ENCODE peak calls at places on chromosomes 16 and 17, in nine cellular contexts. F, U, W, L, Y, O, C, I and V are unnamed samples.
A peak's percentile ranks its signal among the peaks of the same experiment; 100 is the strongest.

GRCh38 chr16:80466024-80466986 is 74.5 kb upstream of the DYNLRB2 start:
- DNase-seq in C (peak; percentile 14), F (peak; percentile 63), U (peak; percentile 4), I (peak; percentile 78), L (peak; percentile 53), W (peak; percentile 17), O (peak; percentile 76), Y (peak; percentile 0), V (peak; percentile 68)

GRCh38 chr16:630815-631405 is at the start of gene WFIKKN1:
- DNase-seq in I (peak; percentile 82), F (no peak), L (no peak), U (no peak), Y (no peak), C (no peak), W (no peak), O (peak; percentile 26), V (no peak)

GRCh38 chr16:30518552-30518951 is 7.8 kb downstream of the ZNF768 start:
- DNase-seq in F (no peak), I (no peak), C (no peak), Y (no peak), L (no peak), W (no peak), O (no peak), U (no peak), V (no peak)

GRCh38 chr17:38725066-38725465 is 5.1 kb upstream of the CISD3 start:
- DNase-seq in C (no peak), W (no peak), U (no peak), I (no peak), L (no peak), F (no peak), O (no peak), Y (no peak), V (no peak)

GRCh38 chr17:64520359-64520758 is 13.6 kb downstream of the CEP95 start:
- DNase-seq in F (no peak), Y (no peak), U (no peak), L (no peak), W (no peak), O (no peak), C (no peak), I (no peak), V (no peak)

GRCh38 chr17:29618272-29619065 is 4.2 kb downstream of the CORO6 start:
- DNase-seq in W (no peak), F (no peak), O (no peak), U (no peak), Y (no peak), C (no peak), L (no peak), I (no peak), V (no peak)

GRCh38 chr16:63581560-63581959 is 1540.3 kb downstream of the CDH11 start:
- DNase-seq in I (no peak), O (no peak), C (no peak), W (no peak), U (no peak), L (no peak), Y (no peak), F (no peak), V (no peak)

GRCh38 chr16:72481419-72481818 is 309.5 kb upstream of the PMFBP1 start:
- DNase-seq in U (no peak), W (no peak), O (peak; percentile 10), F (no peak), I (no peak), L (no peak), C (no peak), Y (no peak), V (no peak)

GRCh38 chr16:64654137-64654652 is 467.7 kb downstream of the CDH11 start:
- DNase-seq in F (no peak), I (no peak), W (no peak), L (no peak), U (no peak), O (peak; percentile 25), C (no peak), Y (no peak), V (no peak)

GRCh38 chr16:80298676-80299075 is 242.1 kb upstream of the DYNLRB2 start:
- DNase-seq in C (no peak), F (no peak), O (peak; percentile 16), U (no peak), W (no peak), I (no peak), L (no peak), Y (no peak), V (no peak)

GRCh38 chr17:80261159-80261894 is 675 bp downstream of the RNF213 start:
- DNase-seq in I (peak; percentile 89), C (no peak), U (no peak), W (no peak), Y (no peak), F (peak; percentile 78), O (peak; percentile 76), L (peak; percentile 83), V (peak; percentile 57)

GRCh38 chr17:47935961-47936360 is 5.4 kb upstream of the PNPO start:
- DNase-seq in C (no peak), L (no peak), F (no peak), I (no peak), U (peak; percentile 56), O (peak; percentile 59), Y (no peak), W (no peak), V (no peak)

GRCh38 chr17:50767030-50767429 is 288 bp downstream of the ANKRD40CL start:
- DNase-seq in C (no peak), Y (no peak), O (no peak), L (no peak), I (no peak), W (no peak), U (no peak), F (no peak), V (no peak)

GRCh38 chr17:54172654-54173316 is 350.1 kb downstream of the KIF2B start:
- DNase-seq in I (no peak), C (no peak), U (no peak), O (peak; percentile 29), W (no peak), Y (no peak), L (no peak), F (no peak), V (no peak)

GRCh38 chr17:76054112-76054476 is 18.2 kb downstream of the SRP68 start:
- DNase-seq in F (no peak), I (no peak), C (no peak), W (no peak), Y (no peak), O (peak; percentile 64), L (no peak), U (no peak), V (no peak)

GRCh38 chr17:66673668-66674276 is 161.1 kb upstream of the CACNG5 start:
- DNase-seq in I (peak; percentile 88), Y (no peak), O (peak; percentile 87), U (no peak), C (peak; percentile 48), W (no peak), F (no peak), L (peak; percentile 82), V (no peak)

GRCh38 chr17:59105852-59106462 is 723 bp downstream of the TRIM37 start:
- DNase-seq in Y (peak; percentile 16), I (peak; percentile 79), U (peak; percentile 8), O (peak; percentile 73), W (peak; percentile 11), F (peak; percentile 74), C (peak; percentile 54), L (peak; percentile 88), V (peak; percentile 76)

GRCh38 chr16:66885491-66885890 is 5.2 kb downstream of the PDP2 start:
- DNase-seq in Y (no peak), C (no peak), I (no peak), F (no peak), L (no peak), O (no peak), U (no peak), W (no peak), V (no peak)